ENCODE peak calls at places on chromosomes 3 and 15, in eight cellular contexts. N, Y, T, D, V, W, H and Q are unnamed samples.

GRCh38 chr15:36506733-36507356 is 72.6 kb upstream of the CDIN1 start:
- DNase-seq in N (no peak), Y (no peak), T (no peak), D (no peak), V (no peak), W (no peak), H (no peak), Q (no peak)

GRCh38 chr3:17157713-17158112 is 273.0 kb downstream of the PLCL2 start:
- DNase-seq in N (no peak), Y (no peak), T (peak; percentile 76), D (peak; percentile 52), V (no peak), W (no peak), H (no peak), Q (no peak)

GRCh38 chr3:37741644-37742043 is 120.0 kb upstream of the CTDSPL start:
- DNase-seq in N (peak; percentile 19), Y (peak; percentile 62), T (no peak), D (peak; percentile 15), V (no peak), W (no peak), H (no peak), Q (no peak)

GRCh38 chr15:59222106-59222505 is 15.5 kb downstream of the LDHAL6B start:
- DNase-seq in N (no peak), Y (no peak), T (peak; percentile 62), D (peak; percentile 87), V (no peak), W (no peak), H (no peak), Q (no peak)

GRCh38 chr15:66288093-66288492 is 5.3 kb upstream of the DIS3L start:
- DNase-seq in N (no peak), Y (no peak), T (no peak), D (no peak), V (no peak), W (no peak), H (no peak), Q (no peak)

GRCh38 chr3:164199982-164200823 is 878.1 kb downstream of the SI start:
- DNase-seq in N (no peak), Y (no peak), T (no peak), D (no peak), V (no peak), W (no peak), H (no peak), Q (no peak)

GRCh38 chr3:31562525-31562924 is 29.8 kb downstream of the STT3B start:
- DNase-seq in N (no peak), Y (no peak), T (no peak), D (no peak), V (peak; percentile 71), W (no peak), H (peak; percentile 43), Q (no peak)

GRCh38 chr3:16498130-16498890 is 15.2 kb downstream of the RFTN1 start:
- DNase-seq in N (no peak), Y (no peak), T (no peak), D (no peak), V (no peak), W (no peak), H (no peak), Q (no peak)

GRCh38 chr3:53773330-53773583 is 73.0 kb downstream of the CHDH start:
- DNase-seq in N (no peak), Y (no peak), T (no peak), D (no peak), V (no peak), W (no peak), H (no peak), Q (no peak)

GRCh38 chr3:150307862-150308261 is 100.2 kb upstream of the TSC22D2 start:
- DNase-seq in N (no peak), Y (no peak), T (no peak), D (no peak), V (no peak), W (no peak), H (no peak), Q (no peak)

GRCh38 chr3:52774901-52775864 is 2.2 kb upstream of the ITIH1 start:
- DNase-seq in N (no peak), Y (no peak), T (no peak), D (no peak), V (no peak), W (no peak), H (no peak), Q (no peak)

DNA sequence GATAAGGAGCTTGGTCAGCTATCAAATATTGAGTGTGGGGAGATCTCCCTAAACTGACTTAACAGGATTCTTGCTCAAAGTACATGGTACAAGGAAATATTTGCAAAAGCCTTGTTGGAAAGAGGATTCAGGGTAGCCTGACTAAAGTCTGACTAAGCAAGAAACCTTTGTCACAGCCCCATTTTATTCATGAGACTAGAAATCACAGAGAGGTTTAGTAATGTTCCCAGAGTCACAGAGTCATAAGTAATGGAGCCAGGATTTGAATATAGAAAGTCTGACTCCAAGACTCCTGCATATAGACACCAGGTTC is 29.4 kb downstream of the SST start:
- DNase-seq in N (no peak), Y (no peak), T (no peak), D (peak; percentile 69), V (no peak), W (no peak), H (no peak), Q (no peak)
- H3K27ac ChIP-seq in N (no peak overlapping the region), Y (no peak overlapping the region), T (no peak overlapping the region), D (peak overlapping the region; percentile 47), V (no peak overlapping the region), W (no peak overlapping the region), H (no peak overlapping the region), Q (no peak overlapping the region)

DNA sequence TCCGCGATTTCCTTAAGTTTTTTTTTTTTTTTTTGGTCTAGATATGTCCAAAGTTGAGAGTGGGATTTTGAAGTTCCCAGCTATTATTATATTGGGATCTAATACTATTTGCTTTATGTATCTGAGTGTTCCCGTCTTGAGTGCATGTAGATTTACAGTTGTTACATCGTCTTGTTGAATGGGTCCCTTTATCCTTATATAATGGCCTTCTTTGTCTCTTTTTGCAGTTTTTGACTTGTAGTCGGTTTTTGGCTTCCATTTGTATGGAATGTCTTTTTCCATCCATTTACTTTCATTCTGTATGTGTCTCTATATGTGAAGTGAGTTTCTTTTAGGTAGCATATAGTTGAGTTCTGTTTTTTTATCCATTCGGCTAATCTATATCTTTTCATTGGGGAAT is 35.6 kb downstream of the CRYBG3 start:
- DNase-seq in N (no peak), Y (no peak), T (no peak), D (no peak), V (no peak), W (no peak), H (no peak), Q (no peak)
- H3K9me3 ChIP-seq in N (no peaks in the 10 kb centered on the region), Y (peaks cover 4% of the 10 kb centered on the region), T (no peaks in the 10 kb centered on the region), D (peaks cover 5% of the 10 kb centered on the region), V (no peaks in the 10 kb centered on the region), W (no peaks in the 10 kb centered on the region), H (no peaks in the 10 kb centered on the region), Q (peaks cover 3% of the 10 kb centered on the region)

GRCh38 chr3:160945346-160945745 is 159.8 kb downstream of the B3GALNT1 start:
- DNase-seq in N (no peak), Y (no peak), T (no peak), D (no peak), V (no peak), W (no peak), H (no peak), Q (no peak)

DNA sequence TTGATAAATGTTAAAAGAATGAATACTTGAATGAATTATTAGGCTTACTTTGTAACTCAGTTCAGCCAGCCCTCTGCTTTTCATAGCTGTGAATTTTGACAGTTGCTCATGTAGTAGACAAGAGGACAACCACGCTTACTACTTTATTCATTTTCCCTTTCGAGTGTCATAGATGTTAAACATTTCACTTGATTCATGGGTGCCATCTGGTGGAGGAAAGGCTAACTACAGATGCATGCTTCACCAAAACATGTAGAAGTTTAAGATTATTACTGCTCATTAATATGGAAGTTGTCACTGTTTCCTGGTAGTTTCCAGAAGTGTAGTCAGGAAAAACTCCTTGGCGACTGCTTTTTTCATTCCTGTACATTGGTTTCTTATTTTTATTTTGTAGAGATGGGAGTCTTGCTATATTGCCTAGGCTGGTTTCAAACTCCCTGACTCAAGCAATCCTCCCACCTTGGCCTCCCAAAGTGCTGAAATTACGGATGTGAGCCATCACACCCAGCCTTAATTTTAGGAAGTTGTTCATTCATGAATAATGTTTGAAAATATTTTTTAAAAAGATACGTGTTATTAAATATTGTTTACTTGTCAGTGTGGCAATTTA is 163.2 kb downstream of the B3GALNT1 start:
- DNase-seq in N (peak; percentile 25), Y (peak; percentile 60), T (peak; percentile 57), D (peak; percentile 67), V (peak; percentile 79), W (peak; percentile 72), H (no peak), Q (peak; percentile 71)
- H3K27me3 ChIP-seq in N (no peaks in the 10 kb centered on the region), Y (no peaks in the 10 kb centered on the region), T (peaks cover 2% of the 10 kb centered on the region), D (peaks cover 5% of the 10 kb centered on the region), V (no peaks in the 10 kb centered on the region), W (no peaks in the 10 kb centered on the region), H (no peaks in the 10 kb centered on the region), Q (no peaks in the 10 kb centered on the region)

DNA sequence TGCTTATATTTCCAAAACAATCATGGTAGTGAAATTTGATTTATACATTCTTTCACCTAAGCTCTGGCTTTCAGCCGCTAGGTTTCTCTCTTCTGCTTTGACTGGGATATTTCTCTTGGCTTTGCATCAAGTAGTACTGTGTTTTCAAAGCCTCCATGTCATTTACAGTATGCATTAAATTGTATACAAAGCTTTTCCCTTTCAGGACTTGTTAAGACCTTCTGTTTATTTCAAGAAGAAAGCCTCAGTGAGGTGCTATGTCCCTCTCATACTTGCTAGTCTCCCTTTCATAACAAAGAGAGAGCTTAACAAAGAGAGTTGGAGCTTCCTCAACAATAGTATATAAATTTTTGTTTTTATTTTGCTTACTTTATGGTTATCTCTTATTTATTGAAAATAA is 84.2 kb upstream of the SLC25A26 start:
- DNase-seq in N (no peak), Y (no peak), T (no peak), D (no peak), V (no peak), W (no peak), H (no peak), Q (no peak)
- H3K27ac ChIP-seq in N (no peak overlapping the region), Y (no peak overlapping the region), T (no peak overlapping the region), D (no peak overlapping the region), V (no peak overlapping the region), W (no peak overlapping the region), H (no peak overlapping the region), Q (no peak overlapping the region)

GRCh38 chr15:25072857-25073476 is 118.2 kb downstream of the SNRPN start:
- DNase-seq in N (no peak), Y (no peak), T (no peak), D (no peak), V (no peak), W (no peak), H (no peak), Q (no peak)

GRCh38 chr15:25067725-25068309 is 113.0 kb downstream of the SNRPN start:
- DNase-seq in N (no peak), Y (no peak), T (no peak), D (no peak), V (no peak), W (no peak), H (no peak), Q (no peak)

GRCh38 chr15:25068696-25069095 is 113.9 kb downstream of the SNRPN start:
- DNase-seq in N (no peak), Y (no peak), T (no peak), D (no peak), V (no peak), W (no peak), H (no peak), Q (no peak)

GRCh38 chr15:25066708-25067107 is 111.9 kb downstream of the SNRPN start:
- DNase-seq in N (no peak), Y (no peak), T (no peak), D (no peak), V (no peak), W (no peak), H (no peak), Q (no peak)

GRCh38 chr15:25070357-25070963 is 115.7 kb downstream of the SNRPN start:
- DNase-seq in N (no peak), Y (no peak), T (no peak), D (no peak), V (no peak), W (no peak), H (no peak), Q (no peak)
- H3K9me3 ChIP-seq in N (peaks cover 99% of the 10 kb centered on the region), Y (peaks cover 100% of the 10 kb centered on the region), T (peaks cover 88% of the 10 kb centered on the region), D (no peaks in the 10 kb centered on the region), V (peaks cover 99% of the 10 kb centered on the region), W (peaks cover 97% of the 10 kb centered on the region), H (peaks cover 96% of the 10 kb centered on the region), Q (peaks cover 100% of the 10 kb centered on the region)